ENCODE peak calls at places on chromosomes 3 and 15, in six cellular contexts. J is heart left ventricle, Q is K562, S is Peyer's patch, G is pancreas, W is cardiac muscle cell. C is an unnamed sample. For H3K27me3, the result is how much of the 10 kb centered on the place peaks cover.

GRCh38 chr3:157782236-157782635 is 279.0 kb upstream of the VEPH1 start:
- DNase-seq in G (no peak), Q (no peak), J (no peak), S (no peak), W (no peak), C (no peak)

GRCh38 chr15:84653910-84654688 is at the start of gene WDR73:
- DNase-seq in J (peak), W (peak), G (peak), Q (peak), S (peak), C (peak)

GRCh38 chr3:143831208-143831607 is 17.1 kb downstream of the SLC9A9 start:
- DNase-seq in W (no peak), Q (no peak), S (no peak), J (no peak), G (no peak), C (no peak)

GRCh38 chr15:41905360-41905793 is 11.5 kb upstream of the SPTBN5 start:
- DNase-seq in G (no peak), W (no peak), J (no peak), Q (no peak), S (no peak), C (no peak)

GRCh38 chr3:154301556-154301955 is 22.7 kb downstream of the DHX36 start:
- DNase-seq in Q (no peak), W (no peak), G (no peak), J (no peak), S (no peak), C (no peak)

GRCh38 chr3:155281892-155282291 is 11.6 kb downstream of the STRIT1 start:
- DNase-seq in Q (no peak), J (no peak), W (no peak), G (no peak), S (no peak), C (no peak)

GRCh38 chr15:66936115-66936863 is 129.1 kb upstream of the SMAD3 start:
- DNase-seq in J (peak), S (no peak), Q (no peak), G (no peak), W (no peak), C (peak)

GRCh38 chr15:62653122-62653521 is 389.4 kb upstream of the TPM1 start:
- DNase-seq in S (no peak), Q (no peak), J (no peak), G (no peak), W (no peak), C (no peak)

GRCh38 chr3:52171577-52172261 is 17.5 kb upstream of the POC1A start:
- DNase-seq in J (no peak), G (no peak), W (no peak), S (no peak), Q (no peak), C (no peak)

GRCh38 chr3:181103605-181104004 is 114.1 kb upstream of the DNAJC19 start:
- DNase-seq in W (peak), S (no peak), J (no peak), Q (peak), G (no peak), C (peak)

GRCh38 chr15:31477851-31478250 is 151.2 kb downstream of the KLF13 start:
- DNase-seq in Q (no peak), G (no peak), J (no peak), S (no peak), W (no peak), C (peak)

GRCh38 chr3:172606021-172606420 is 82.8 kb upstream of the TNFSF10 start:
- DNase-seq in S (no peak), W (no peak), J (no peak), Q (no peak), G (no peak), C (no peak)

GRCh38 chr3:129626744-129627349 is 20.4 kb upstream of the PLXND1 start:
- DNase-seq in S (peak), W (peak), J (peak), Q (peak), G (peak), C (peak)

GRCh38 chr15:62150445-62150844 is 14.6 kb downstream of the C2CD4B start:
- DNase-seq in G (no peak), J (no peak), Q (no peak), S (no peak), W (no peak), C (no peak)

GRCh38 chr3:4573153-4573552 is 80.0 kb downstream of the ITPR1 start:
- DNase-seq in S (no peak), G (no peak), W (no peak), Q (no peak), J (no peak), C (no peak)
- TF ChIP-seq CTCF in S (no peak), G (no peak), W (no peak), Q (no peak), J (no peak), C (no peak)

DNA sequence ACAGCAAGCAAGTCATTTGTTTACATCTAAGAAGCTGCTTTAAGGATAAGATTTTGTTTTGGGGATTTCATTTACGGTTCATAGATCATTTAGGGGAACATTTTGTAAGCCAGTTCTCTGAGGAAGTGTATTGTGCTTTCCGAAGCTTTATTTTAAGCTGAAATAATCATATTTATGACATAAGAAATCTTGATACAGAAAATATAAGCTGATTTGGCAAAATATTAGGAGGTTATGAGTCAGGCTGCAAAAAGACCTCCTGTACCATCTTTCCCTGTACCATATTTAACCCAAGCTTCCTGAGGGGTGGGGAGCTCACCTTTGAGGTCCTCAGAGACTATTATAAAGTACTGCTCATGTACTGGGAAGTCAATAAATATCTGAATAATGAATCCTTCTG is 8.1 kb upstream of the EIF4E3 start:
- DNase-seq in W (no peak), J (no peak), G (no peak), S (no peak), Q (no peak), C (no peak)
- H3K27me3 ChIP-seq in W (under half), J (under half), G (under half), S (under half), Q (under half), C (under half)

GRCh38 chr15:40105517-40106202 is 3.0 kb downstream of the BMF start:
- DNase-seq in S (peak), Q (no peak), J (no peak), G (no peak), W (no peak), C (no peak)

GRCh38 chr15:40103864-40104271 is 4.8 kb downstream of the BMF start:
- DNase-seq in G (no peak), W (no peak), J (no peak), S (no peak), Q (no peak), C (no peak)

GRCh38 chr15:40104296-40104864 is 4.3 kb downstream of the BMF start:
- DNase-seq in J (no peak), S (peak), G (no peak), Q (no peak), W (no peak), C (no peak)

GRCh38 chr15:40106203-40107161 is 2.2 kb downstream of the BMF start:
- DNase-seq in W (peak), Q (peak), S (peak), G (no peak), J (no peak), C (peak)

GRCh38 chr15:40104865-40105516 is 3.7 kb downstream of the BMF start:
- DNase-seq in Q (peak), S (peak), J (peak), G (peak), W (peak), C (peak)
- TF ChIP-seq CTCF in Q (peak), S (peak), J (peak), G (peak), W (peak), C (peak)

GRCh38 chr3:126663257-126663656 is 8.3 kb upstream of the TXNRD3 start:
- DNase-seq in J (no peak), G (no peak), S (peak), Q (no peak), W (no peak), C (no peak)
- H3K27me3 ChIP-seq in J (under half), G (under half), S (under half), Q (under half), W (under half), C (under half)

DNA sequence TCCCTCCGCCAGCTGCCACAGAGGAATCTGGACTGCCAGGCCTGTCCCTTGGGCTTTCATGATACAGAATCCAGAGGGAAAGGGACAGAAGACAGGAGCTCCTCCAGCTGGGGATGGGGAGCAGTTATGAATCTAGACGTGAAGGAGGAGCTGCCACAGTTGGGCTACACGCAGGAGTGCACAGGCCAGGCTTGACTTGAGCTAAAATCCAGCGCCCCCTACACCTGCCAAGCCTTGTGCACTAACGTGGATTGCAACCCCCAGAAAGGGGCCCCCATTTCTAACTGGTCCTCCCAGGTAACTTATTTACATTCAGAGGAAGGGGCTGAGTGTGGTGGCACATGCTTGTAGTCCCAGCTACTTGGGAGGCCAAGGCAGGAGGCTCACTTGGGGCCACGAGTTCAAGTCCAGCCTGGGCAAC is 14.3 kb downstream of the KLHL6 start:
- DNase-seq in W (no peak), G (no peak), Q (no peak), J (no peak), S (no peak), C (no peak)
- TF ChIP-seq CTCF in W (no peak), G (no peak), Q (no peak), J (no peak), S (no peak), C (no peak)

DNA sequence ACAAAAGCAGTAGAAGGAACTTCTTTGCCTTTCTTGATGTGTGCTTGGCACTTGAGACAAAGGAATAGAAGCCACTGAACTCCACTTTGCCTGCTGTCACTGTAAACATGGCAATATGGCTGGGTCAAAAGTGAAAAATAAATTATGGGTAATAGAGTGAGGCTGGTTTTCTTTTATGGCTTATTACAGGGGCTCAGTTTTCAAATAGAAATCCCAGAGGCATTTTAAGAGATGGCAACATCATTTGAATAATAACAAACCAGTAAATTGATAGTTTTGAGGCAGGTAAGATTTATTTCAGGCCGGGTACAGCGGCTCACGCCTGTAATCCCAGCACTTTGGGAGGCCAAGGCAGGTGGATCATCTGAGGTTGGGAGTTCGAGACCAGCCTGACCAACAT is 2.8 kb downstream of the C3orf52 start:
- DNase-seq in G (no peak), J (no peak), S (no peak), Q (no peak), W (no peak), C (no peak)
- H3K27me3 ChIP-seq in G (under half), J (under half), S (under half), Q (under half), W (under half), C (under half)

DNA sequence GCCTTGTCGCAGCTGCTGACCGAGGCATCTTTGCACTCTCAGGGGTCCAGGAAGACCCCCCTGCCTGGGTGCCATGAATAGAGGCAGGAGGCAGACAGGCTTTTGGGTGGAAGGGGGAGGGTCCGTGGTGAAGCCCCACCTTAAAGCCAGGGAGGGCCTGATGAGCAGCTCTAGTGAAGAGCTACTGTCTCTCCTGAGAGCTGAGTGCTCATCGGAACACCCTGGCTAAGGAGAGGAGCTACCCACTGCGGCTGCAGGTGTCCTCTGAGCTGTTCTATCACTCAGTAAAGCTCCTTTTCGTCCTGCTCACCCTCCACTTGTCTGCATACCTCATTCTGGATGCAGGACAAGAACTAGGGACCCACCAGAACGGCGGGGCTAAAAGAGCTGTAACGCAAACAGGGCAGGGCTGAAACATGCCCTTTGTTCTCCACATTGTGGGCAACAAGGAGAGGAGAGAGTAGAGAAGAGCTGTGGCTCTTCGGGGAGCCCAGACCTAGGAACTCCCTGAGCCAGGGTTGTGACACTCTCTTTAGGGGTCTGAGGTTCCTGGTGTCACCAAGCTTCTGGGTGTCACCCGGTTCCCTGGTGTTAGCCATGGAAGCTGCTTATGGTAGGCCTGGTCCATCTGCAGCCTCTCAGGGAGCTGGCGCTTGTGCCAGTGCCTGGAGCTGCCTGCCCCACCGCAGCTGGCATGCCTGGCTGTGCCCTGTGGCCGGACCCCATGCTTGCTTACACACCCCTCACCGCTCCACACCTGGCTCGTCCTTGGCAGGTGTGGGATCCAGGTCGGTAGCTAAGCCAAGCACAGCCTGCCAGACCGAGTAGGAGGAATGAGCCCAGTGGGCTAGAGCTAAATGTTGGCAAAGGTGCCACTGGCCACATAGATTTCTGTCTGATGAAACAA is 26.2 kb upstream of the TFG start:
- DNase-seq in S (peak), G (no peak), Q (no peak), W (no peak), J (no peak), C (peak)
- TF ChIP-seq CTCF in S (no peak), G (no peak), Q (no peak), W (no peak), J (no peak), C (no peak)

GRCh38 chr3:50147016-50147415 is 8.1 kb upstream of the SEMA3F start:
- DNase-seq in J (no peak), Q (no peak), G (no peak), S (no peak), W (no peak), C (no peak)

GRCh38 chr3:50147861-50148260 is 7.3 kb upstream of the SEMA3F start:
- DNase-seq in G (no peak), W (no peak), Q (no peak), S (no peak), J (no peak), C (no peak)

GRCh38 chr3:50150404-50150750 is 4.7 kb upstream of the SEMA3F start:
- DNase-seq in Q (no peak), G (no peak), W (no peak), J (no peak), S (no peak), C (no peak)

GRCh38 chr3:50146316-50146901 is 8.7 kb upstream of the SEMA3F start:
- DNase-seq in Q (no peak), W (no peak), G (no peak), J (no peak), S (no peak), C (peak)

GRCh38 chr3:50147447-50147846 is 7.7 kb upstream of the SEMA3F start:
- DNase-seq in W (no peak), S (no peak), Q (no peak), J (no peak), G (no peak), C (no peak)
- H3K27me3 ChIP-seq in W (under half), S (under half), Q (under half), J (under half), G (under half), C (under half)

GRCh38 chr3:106540743-106541142 is 671.9 kb upstream of the CBLB start:
- DNase-seq in G (no peak), W (no peak), J (no peak), Q (no peak), S (no peak), C (peak)
- TF ChIP-seq CTCF in G (no peak), W (no peak), J (no peak), Q (no peak), S (no peak), C (peak)